ENCODE peak calls at places on chromosomes 5 and 9, in eight cellular contexts. One of them, this sample, is unnamed.

GRCh38 chr5:51811883-51812282 is 428.6 kb downstream of the ISL1 start:
- DNase-seq in colonic mucosa: no peak
- DNase-seq in CD4-positive, alpha-beta T cell: no peak
- DNase-seq in cardiac muscle cell: no peak
- DNase-seq in caudate nucleus: no peak
- DNase-seq in heart right ventricle: no peak
- DNase-seq in left ventricle myocardium inferior: no peak
- DNase-seq in A549: no peak
- DNase-seq in this sample: no peak

GRCh38 chr9:91151741-91152095 is 210.0 kb downstream of the AUH start:
- DNase-seq in colonic mucosa: no peak
- DNase-seq in CD4-positive, alpha-beta T cell: no peak
- DNase-seq in cardiac muscle cell: no peak
- DNase-seq in caudate nucleus: no peak
- DNase-seq in heart right ventricle: no peak
- DNase-seq in left ventricle myocardium inferior: no peak
- DNase-seq in A549: no peak
- DNase-seq in this sample: no peak

GRCh38 chr5:148844433-148845279 is 18.2 kb downstream of the ADRB2 start:
- DNase-seq in colonic mucosa: no peak
- DNase-seq in CD4-positive, alpha-beta T cell: no peak
- DNase-seq in cardiac muscle cell: no peak
- DNase-seq in caudate nucleus: no peak
- DNase-seq in heart right ventricle: no peak
- DNase-seq in left ventricle myocardium inferior: no peak
- DNase-seq in A549: no peak
- DNase-seq in this sample: no peak

GRCh38 chr5:145915970-145916638 is 20.3 kb upstream of the SH3RF2 start:
- DNase-seq in colonic mucosa: no peak
- DNase-seq in CD4-positive, alpha-beta T cell: no peak
- DNase-seq in cardiac muscle cell: no peak
- DNase-seq in caudate nucleus: peak; percentile 56
- DNase-seq in heart right ventricle: no peak
- DNase-seq in left ventricle myocardium inferior: no peak
- DNase-seq in A549: no peak
- DNase-seq in this sample: no peak

GRCh38 chr9:2234371-2234893 is 219.3 kb downstream of the SMARCA2 start:
- DNase-seq in colonic mucosa: no peak
- DNase-seq in CD4-positive, alpha-beta T cell: no peak
- DNase-seq in cardiac muscle cell: peak; percentile 51
- DNase-seq in caudate nucleus: no peak
- DNase-seq in heart right ventricle: peak; percentile 12
- DNase-seq in left ventricle myocardium inferior: no peak
- DNase-seq in A549: no peak
- DNase-seq in this sample: no peak

GRCh38 chr5:100273846-100274580 is 261.2 kb upstream of the FAM174A start:
- DNase-seq in colonic mucosa: no peak
- DNase-seq in CD4-positive, alpha-beta T cell: no peak
- DNase-seq in cardiac muscle cell: no peak
- DNase-seq in caudate nucleus: no peak
- DNase-seq in heart right ventricle: no peak
- DNase-seq in left ventricle myocardium inferior: no peak
- DNase-seq in A549: no peak
- DNase-seq in this sample: no peak

GRCh38 chr5:125394661-125395280 is 648.3 kb upstream of the ZNF608 start:
- DNase-seq in colonic mucosa: no peak
- DNase-seq in CD4-positive, alpha-beta T cell: no peak
- DNase-seq in cardiac muscle cell: no peak
- DNase-seq in caudate nucleus: no peak
- DNase-seq in heart right ventricle: no peak
- DNase-seq in left ventricle myocardium inferior: no peak
- DNase-seq in A549: no peak
- DNase-seq in this sample: no peak

GRCh38 chr9:83239787-83240186 is 176.8 kb upstream of the RASEF start:
- DNase-seq in colonic mucosa: no peak
- DNase-seq in CD4-positive, alpha-beta T cell: no peak
- DNase-seq in cardiac muscle cell: no peak
- DNase-seq in caudate nucleus: no peak
- DNase-seq in heart right ventricle: no peak
- DNase-seq in left ventricle myocardium inferior: no peak
- DNase-seq in A549: no peak
- DNase-seq in this sample: no peak

GRCh38 chr5:31355337-31355736 is 161.9 kb downstream of the CDH6 start:
- DNase-seq in colonic mucosa: peak; percentile 36
- DNase-seq in CD4-positive, alpha-beta T cell: no peak
- DNase-seq in cardiac muscle cell: no peak
- DNase-seq in caudate nucleus: no peak
- DNase-seq in heart right ventricle: no peak
- DNase-seq in left ventricle myocardium inferior: no peak
- DNase-seq in A549: no peak
- DNase-seq in this sample: no peak

GRCh38 chr9:104868687-104869404 is 59.1 kb downstream of the ABCA1 start:
- DNase-seq in colonic mucosa: peak; percentile 31
- DNase-seq in CD4-positive, alpha-beta T cell: no peak
- DNase-seq in cardiac muscle cell: peak; percentile 87
- DNase-seq in caudate nucleus: peak; percentile 15
- DNase-seq in heart right ventricle: peak; percentile 69
- DNase-seq in left ventricle myocardium inferior: peak; percentile 69
- DNase-seq in A549: peak; percentile 55
- DNase-seq in this sample: no peak

GRCh38 chr5:119386945-119387344 is 31.1 kb downstream of the TNFAIP8 start:
- DNase-seq in colonic mucosa: no peak
- DNase-seq in CD4-positive, alpha-beta T cell: no peak
- DNase-seq in cardiac muscle cell: peak; percentile 80
- DNase-seq in caudate nucleus: no peak
- DNase-seq in heart right ventricle: peak; percentile 61
- DNase-seq in left ventricle myocardium inferior: no peak
- DNase-seq in A549: no peak
- DNase-seq in this sample: no peak

GRCh38 chr5:78718185-78718584 is 69.6 kb upstream of the LHFPL2 start:
- DNase-seq in colonic mucosa: no peak
- DNase-seq in CD4-positive, alpha-beta T cell: no peak
- DNase-seq in cardiac muscle cell: no peak
- DNase-seq in caudate nucleus: no peak
- DNase-seq in heart right ventricle: no peak
- DNase-seq in left ventricle myocardium inferior: no peak
- DNase-seq in A549: no peak
- DNase-seq in this sample: no peak

GRCh38 chr9:18404482-18405029 is 69.4 kb upstream of the ADAMTSL1 start:
- DNase-seq in colonic mucosa: no peak
- DNase-seq in CD4-positive, alpha-beta T cell: no peak
- DNase-seq in cardiac muscle cell: no peak
- DNase-seq in caudate nucleus: no peak
- DNase-seq in heart right ventricle: no peak
- DNase-seq in left ventricle myocardium inferior: no peak
- DNase-seq in A549: no peak
- DNase-seq in this sample: no peak

GRCh38 chr9:15999422-16000339 is 446.8 kb downstream of the CCDC171 start:
- DNase-seq in colonic mucosa: no peak
- DNase-seq in CD4-positive, alpha-beta T cell: no peak
- DNase-seq in cardiac muscle cell: no peak
- DNase-seq in caudate nucleus: no peak
- DNase-seq in heart right ventricle: peak; percentile 12
- DNase-seq in left ventricle myocardium inferior: no peak
- DNase-seq in A549: peak; percentile 79
- DNase-seq in this sample: peak; percentile 29

GRCh38 chr5:58148366-58148765 is 311.5 kb downstream of the PLK2 start:
- DNase-seq in colonic mucosa: no peak
- DNase-seq in CD4-positive, alpha-beta T cell: no peak
- DNase-seq in cardiac muscle cell: no peak
- DNase-seq in caudate nucleus: no peak
- DNase-seq in heart right ventricle: no peak
- DNase-seq in left ventricle myocardium inferior: no peak
- DNase-seq in A549: no peak
- DNase-seq in this sample: no peak

GRCh38 chr5:145680169-145680568 is 155.0 kb downstream of the PRELID2 start:
- DNase-seq in colonic mucosa: no peak
- DNase-seq in CD4-positive, alpha-beta T cell: no peak
- DNase-seq in cardiac muscle cell: no peak
- DNase-seq in caudate nucleus: no peak
- DNase-seq in heart right ventricle: no peak
- DNase-seq in left ventricle myocardium inferior: no peak
- DNase-seq in A549: no peak
- DNase-seq in this sample: no peak

GRCh38 chr9:122016789-122017188 is 76.3 kb downstream of the TTLL11 start:
- DNase-seq in colonic mucosa: no peak
- DNase-seq in CD4-positive, alpha-beta T cell: no peak
- DNase-seq in cardiac muscle cell: peak; percentile 14
- DNase-seq in caudate nucleus: no peak
- DNase-seq in heart right ventricle: no peak
- DNase-seq in left ventricle myocardium inferior: no peak
- DNase-seq in A549: no peak
- DNase-seq in this sample: no peak

GRCh38 chr9:22237497-22238363 is 208.9 kb upstream of the DMRTA1 start:
- DNase-seq in colonic mucosa: no peak
- DNase-seq in CD4-positive, alpha-beta T cell: no peak
- DNase-seq in cardiac muscle cell: no peak
- DNase-seq in caudate nucleus: no peak
- DNase-seq in heart right ventricle: no peak
- DNase-seq in left ventricle myocardium inferior: no peak
- DNase-seq in A549: peak; percentile 65
- DNase-seq in this sample: no peak

GRCh38 chr5:78504726-78505431 is 143.7 kb downstream of the LHFPL2 start:
- DNase-seq in colonic mucosa: peak; percentile 66
- DNase-seq in CD4-positive, alpha-beta T cell: no peak
- DNase-seq in cardiac muscle cell: peak; percentile 45
- DNase-seq in caudate nucleus: peak; percentile 87
- DNase-seq in heart right ventricle: peak; percentile 95
- DNase-seq in left ventricle myocardium inferior: peak; percentile 85
- DNase-seq in A549: peak; percentile 47
- DNase-seq in this sample: peak; percentile 97

GRCh38 chr9:588952-589351 is 252.5 kb upstream of the DMRT1 start:
- DNase-seq in colonic mucosa: no peak
- DNase-seq in CD4-positive, alpha-beta T cell: no peak
- DNase-seq in cardiac muscle cell: no peak
- DNase-seq in caudate nucleus: no peak
- DNase-seq in heart right ventricle: no peak
- DNase-seq in left ventricle myocardium inferior: no peak
- DNase-seq in A549: no peak
- DNase-seq in this sample: no peak

GRCh38 chr9:77587036-77587435 is 61.1 kb downstream of the GNA14 start:
- DNase-seq in colonic mucosa: no peak
- DNase-seq in CD4-positive, alpha-beta T cell: no peak
- DNase-seq in cardiac muscle cell: no peak
- DNase-seq in caudate nucleus: no peak
- DNase-seq in heart right ventricle: no peak
- DNase-seq in left ventricle myocardium inferior: no peak
- DNase-seq in A549: no peak
- DNase-seq in this sample: no peak

GRCh38 chr5:67983251-67983941 is 232.2 kb upstream of the PIK3R1 start:
- DNase-seq in colonic mucosa: no peak
- DNase-seq in CD4-positive, alpha-beta T cell: no peak
- DNase-seq in cardiac muscle cell: no peak
- DNase-seq in caudate nucleus: no peak
- DNase-seq in heart right ventricle: no peak
- DNase-seq in left ventricle myocardium inferior: no peak
- DNase-seq in A549: no peak
- DNase-seq in this sample: no peak

GRCh38 chr5:87389635-87390034 is 23.1 kb downstream of the CCNH start:
- DNase-seq in colonic mucosa: no peak
- DNase-seq in CD4-positive, alpha-beta T cell: no peak
- DNase-seq in cardiac muscle cell: no peak
- DNase-seq in caudate nucleus: no peak
- DNase-seq in heart right ventricle: no peak
- DNase-seq in left ventricle myocardium inferior: no peak
- DNase-seq in A549: no peak
- DNase-seq in this sample: no peak
- H3K27ac ChIP-seq in colonic mucosa: no peak overlapping the region
- H3K27ac ChIP-seq in CD4-positive, alpha-beta T cell: no peak overlapping the region
- H3K27ac ChIP-seq in cardiac muscle cell: peak overlapping the region; percentile 31
- H3K27ac ChIP-seq in caudate nucleus: no peak overlapping the region
- H3K27ac ChIP-seq in heart right ventricle: no peak overlapping the region
- H3K27ac ChIP-seq in left ventricle myocardium inferior: no peak overlapping the region
- H3K27ac ChIP-seq in A549: no peak overlapping the region
- H3K27ac ChIP-seq in this sample: peak overlapping the region; percentile 10

DNA sequence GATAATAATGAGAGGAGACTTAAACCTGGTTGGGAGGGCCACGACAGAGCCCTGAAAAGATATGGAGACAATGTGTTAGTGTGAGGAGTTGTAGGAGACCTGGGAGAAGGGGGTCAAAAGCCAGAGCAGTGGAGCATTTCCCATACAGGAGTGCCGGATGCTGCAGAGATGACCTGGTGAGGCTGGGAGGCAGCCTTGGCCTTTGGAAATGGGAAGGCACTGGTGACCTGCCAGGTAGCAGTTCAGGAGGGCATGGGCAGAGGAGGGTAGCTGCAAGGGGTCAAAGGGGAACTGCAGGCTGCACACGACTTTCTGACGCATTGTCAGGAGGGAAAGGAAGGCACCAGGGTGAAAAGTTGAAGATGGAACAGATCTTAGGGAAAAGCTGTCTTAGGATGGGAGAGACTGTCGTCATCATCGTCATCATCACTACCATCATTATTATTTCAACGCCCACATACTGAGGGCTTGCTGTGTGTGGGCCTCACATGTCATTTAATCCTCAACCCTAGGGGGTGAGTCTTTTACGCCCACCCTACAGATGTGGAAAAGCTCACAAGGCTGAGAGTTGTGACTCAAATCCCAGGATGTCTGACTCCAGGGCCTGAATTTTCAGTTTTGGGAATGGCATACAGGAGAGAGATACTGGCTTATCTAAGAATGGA is 13.3 kb downstream of the ARAP3 start:
- DNase-seq in colonic mucosa: no peak
- DNase-seq in CD4-positive, alpha-beta T cell: no peak
- DNase-seq in cardiac muscle cell: no peak
- DNase-seq in caudate nucleus: peak; percentile 64
- DNase-seq in heart right ventricle: no peak
- DNase-seq in left ventricle myocardium inferior: no peak
- DNase-seq in A549: no peak
- DNase-seq in this sample: no peak
- H3K27ac ChIP-seq in colonic mucosa: no peak overlapping the region
- H3K27ac ChIP-seq in CD4-positive, alpha-beta T cell: no peak overlapping the region
- H3K27ac ChIP-seq in cardiac muscle cell: no peak overlapping the region
- H3K27ac ChIP-seq in caudate nucleus: peak overlapping the region; percentile 68
- H3K27ac ChIP-seq in heart right ventricle: no peak overlapping the region
- H3K27ac ChIP-seq in left ventricle myocardium inferior: no peak overlapping the region
- H3K27ac ChIP-seq in A549: no peak overlapping the region
- H3K27ac ChIP-seq in this sample: no peak overlapping the region

DNA sequence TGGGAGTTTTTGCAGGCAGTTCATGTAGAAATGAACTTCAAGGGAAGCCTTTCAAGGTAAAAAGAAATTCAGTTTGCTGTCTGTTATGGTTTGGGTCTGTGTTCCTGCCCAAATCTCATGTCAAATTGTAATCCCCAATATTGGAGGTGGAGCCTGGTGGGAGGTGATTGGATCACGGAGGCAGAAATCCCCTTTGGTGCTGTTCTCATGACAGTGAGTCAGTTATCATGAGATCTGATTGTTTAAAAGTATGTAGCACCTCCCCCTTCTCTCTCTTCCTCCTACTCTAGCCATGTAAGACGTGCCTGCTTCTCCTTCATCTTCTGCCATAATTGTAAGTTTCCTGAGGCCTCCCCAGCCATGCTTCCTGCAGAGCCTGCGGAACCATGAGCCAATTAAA is 341.4 kb downstream of the ARHGEF28 start:
- DNase-seq in colonic mucosa: no peak
- DNase-seq in CD4-positive, alpha-beta T cell: no peak
- DNase-seq in cardiac muscle cell: no peak
- DNase-seq in caudate nucleus: no peak
- DNase-seq in heart right ventricle: no peak
- DNase-seq in left ventricle myocardium inferior: no peak
- DNase-seq in A549: no peak
- DNase-seq in this sample: no peak
- H3K27ac ChIP-seq in colonic mucosa: no peak overlapping the region
- H3K27ac ChIP-seq in CD4-positive, alpha-beta T cell: no peak overlapping the region
- H3K27ac ChIP-seq in cardiac muscle cell: no peak overlapping the region
- H3K27ac ChIP-seq in caudate nucleus: no peak overlapping the region
- H3K27ac ChIP-seq in heart right ventricle: no peak overlapping the region
- H3K27ac ChIP-seq in left ventricle myocardium inferior: no peak overlapping the region
- H3K27ac ChIP-seq in A549: no peak overlapping the region
- H3K27ac ChIP-seq in this sample: no peak overlapping the region

GRCh38 chr5:17910318-17910717 is 276.1 kb downstream of the TAF11L14 start:
- DNase-seq in colonic mucosa: no peak
- DNase-seq in CD4-positive, alpha-beta T cell: no peak
- DNase-seq in cardiac muscle cell: no peak
- DNase-seq in caudate nucleus: no peak
- DNase-seq in heart right ventricle: no peak
- DNase-seq in left ventricle myocardium inferior: no peak
- DNase-seq in A549: peak; percentile 81
- DNase-seq in this sample: peak; percentile 60
- H3K27ac ChIP-seq in colonic mucosa: no peak overlapping the region
- H3K27ac ChIP-seq in CD4-positive, alpha-beta T cell: no peak overlapping the region
- H3K27ac ChIP-seq in cardiac muscle cell: no peak overlapping the region
- H3K27ac ChIP-seq in caudate nucleus: no peak overlapping the region
- H3K27ac ChIP-seq in heart right ventricle: no peak overlapping the region
- H3K27ac ChIP-seq in left ventricle myocardium inferior: no peak overlapping the region
- H3K27ac ChIP-seq in A549: peak overlapping the region; percentile 59
- H3K27ac ChIP-seq in this sample: no peak overlapping the region

This sample was measured in epithelial cell of prostate.